ENCODE peak calls at places on chromosomes 5 and 9, in seven cellular contexts. One of them, this sample, is unnamed.

GRCh38 chr9:70352356-70352755 is 62.1 kb downstream of the KLF9 start:
- DNase-seq in GM12878: no peak
- DNase-seq in SK-N-SH: no peak
- DNase-seq in H1: no peak
- DNase-seq in HepG2: no peak
- DNase-seq in HCT116: no peak
- DNase-seq in K562: no peak
- DNase-seq in this sample: no peak

GRCh38 chr9:22452415-22453010 is 5.9 kb downstream of the DMRTA1 start:
- DNase-seq in K562: no peak
- DNase-seq in SK-N-SH: no peak
- DNase-seq in HepG2: peak
- DNase-seq in H1: no peak
- DNase-seq in HCT116: peak
- DNase-seq in GM12878: no peak
- DNase-seq in this sample: no peak

GRCh38 chr9:6552738-6553121 is 92.8 kb downstream of the GLDC start:
- DNase-seq in K562: no peak
- DNase-seq in H1: no peak
- DNase-seq in SK-N-SH: no peak
- DNase-seq in HCT116: no peak
- DNase-seq in GM12878: no peak
- DNase-seq in HepG2: no peak
- DNase-seq in this sample: no peak

GRCh38 chr9:136140966-136141365 is 22.3 kb upstream of the TMEM250 start:
- DNase-seq in GM12878: no peak
- DNase-seq in K562: no peak
- DNase-seq in HepG2: no peak
- DNase-seq in HCT116: no peak
- DNase-seq in SK-N-SH: no peak
- DNase-seq in H1: no peak
- DNase-seq in this sample: no peak

GRCh38 chr5:175697846-175698245 is 40.0 kb downstream of the HRH2 start:
- DNase-seq in HepG2: no peak
- DNase-seq in K562: no peak
- DNase-seq in HCT116: no peak
- DNase-seq in SK-N-SH: no peak
- DNase-seq in H1: no peak
- DNase-seq in GM12878: no peak
- DNase-seq in this sample: no peak

GRCh38 chr5:124748687-124749594 is 2.5 kb upstream of the ZNF608 start:
- DNase-seq in HCT116: peak
- DNase-seq in SK-N-SH: peak
- DNase-seq in H1: no peak
- DNase-seq in HepG2: peak
- DNase-seq in GM12878: peak
- DNase-seq in K562: peak
- DNase-seq in this sample: peak

GRCh38 chr9:112065781-112066606 is 109.1 kb downstream of the SUSD1 start:
- DNase-seq in SK-N-SH: no peak
- DNase-seq in GM12878: no peak
- DNase-seq in HepG2: no peak
- DNase-seq in H1: no peak
- DNase-seq in K562: peak
- DNase-seq in HCT116: peak
- DNase-seq in this sample: peak

GRCh38 chr5:179777909-179778308 is 15.9 kb upstream of the LTC4S start:
- DNase-seq in H1: no peak
- DNase-seq in HCT116: no peak
- DNase-seq in GM12878: no peak
- DNase-seq in HepG2: no peak
- DNase-seq in K562: no peak
- DNase-seq in SK-N-SH: no peak
- DNase-seq in this sample: peak

GRCh38 chr9:130371196-130371966 is 73.4 kb upstream of the ASS1 start:
- DNase-seq in GM12878: no peak
- DNase-seq in HCT116: no peak
- DNase-seq in HepG2: no peak
- DNase-seq in SK-N-SH: no peak
- DNase-seq in K562: no peak
- DNase-seq in H1: no peak
- DNase-seq in this sample: no peak

GRCh38 chr5:61349935-61350334 is 17.9 kb downstream of the ZSWIM6 start:
- DNase-seq in HCT116: no peak
- DNase-seq in H1: no peak
- DNase-seq in HepG2: no peak
- DNase-seq in SK-N-SH: no peak
- DNase-seq in GM12878: no peak
- DNase-seq in K562: no peak
- DNase-seq in this sample: no peak

GRCh38 chr5:80894083-80894482 is 66.1 kb upstream of the RASGRF2 start:
- DNase-seq in GM12878: no peak
- DNase-seq in H1: no peak
- DNase-seq in K562: no peak
- DNase-seq in HCT116: no peak
- DNase-seq in HepG2: no peak
- DNase-seq in SK-N-SH: no peak
- DNase-seq in this sample: no peak

GRCh38 chr5:36521838-36522745 is 84.3 kb upstream of the SLC1A3 start:
- DNase-seq in GM12878: no peak
- DNase-seq in SK-N-SH: no peak
- DNase-seq in HCT116: no peak
- DNase-seq in K562: no peak
- DNase-seq in H1: no peak
- DNase-seq in HepG2: no peak
- DNase-seq in this sample: no peak

GRCh38 chr5:1044117-1044516 is 35.5 kb downstream of the NKD2 start:
- DNase-seq in SK-N-SH: no peak
- DNase-seq in H1: no peak
- DNase-seq in K562: no peak
- DNase-seq in HepG2: no peak
- DNase-seq in GM12878: no peak
- DNase-seq in HCT116: no peak
- DNase-seq in this sample: no peak

GRCh38 chr9:96615421-96615820 is 4.2 kb downstream of the CDC14B start:
- DNase-seq in SK-N-SH: no peak
- DNase-seq in K562: no peak
- DNase-seq in HCT116: no peak
- DNase-seq in HepG2: no peak
- DNase-seq in GM12878: no peak
- DNase-seq in H1: no peak
- DNase-seq in this sample: no peak
- TF ChIP-seq JUND in SK-N-SH: no peak
- TF ChIP-seq JUND in K562: no peak
- TF ChIP-seq JUND in HCT116: no peak
- TF ChIP-seq JUND in HepG2: no peak
- TF ChIP-seq JUND in GM12878: no peak
- TF ChIP-seq JUND in H1: no peak
- TF ChIP-seq JUND in this sample: no peak

GRCh38 chr5:110594866-110595265 is 131.6 kb downstream of the TMEM232 start:
- DNase-seq in SK-N-SH: no peak
- DNase-seq in GM12878: no peak
- DNase-seq in HepG2: no peak
- DNase-seq in H1: no peak
- DNase-seq in HCT116: no peak
- DNase-seq in K562: no peak
- DNase-seq in this sample: no peak

GRCh38 chr5:110588241-110588962 is 138.1 kb downstream of the TMEM232 start:
- DNase-seq in GM12878: no peak
- DNase-seq in K562: no peak
- DNase-seq in HepG2: no peak
- DNase-seq in HCT116: no peak
- DNase-seq in SK-N-SH: no peak
- DNase-seq in H1: no peak
- DNase-seq in this sample: no peak

DNA sequence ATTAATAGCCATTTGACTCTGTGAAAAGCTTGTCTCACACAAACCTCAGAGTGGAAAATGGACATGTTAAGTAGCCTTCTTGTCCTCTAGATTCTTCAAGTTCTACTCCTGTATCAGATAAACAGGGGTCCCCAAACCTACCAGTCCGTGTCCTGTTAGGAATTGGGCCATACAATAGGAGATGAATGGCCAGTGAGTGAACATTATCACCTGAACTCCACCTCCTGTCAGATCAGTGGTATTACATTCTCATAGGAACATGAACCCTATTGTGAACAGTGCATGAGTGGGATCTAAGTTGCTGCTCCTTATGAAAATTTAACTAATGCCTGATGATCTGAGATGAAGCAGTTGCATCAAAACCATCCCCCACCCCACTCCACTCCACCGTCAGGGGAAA is 136.3 kb downstream of the TMEM232 start:
- DNase-seq in SK-N-SH: no peak
- DNase-seq in H1: no peak
- DNase-seq in GM12878: no peak
- DNase-seq in HepG2: peak
- DNase-seq in K562: no peak
- DNase-seq in HCT116: peak
- DNase-seq in this sample: peak
- TF ChIP-seq JUND in SK-N-SH: no peak
- TF ChIP-seq JUND in H1: no peak
- TF ChIP-seq JUND in GM12878: no peak
- TF ChIP-seq JUND in HepG2: no peak
- TF ChIP-seq JUND in K562: no peak
- TF ChIP-seq JUND in HCT116: no peak
- TF ChIP-seq JUND in this sample: no peak

GRCh38 chr9:95373765-95374435 is 56.4 kb upstream of the FANCC start:
- DNase-seq in K562: no peak
- DNase-seq in GM12878: no peak
- DNase-seq in SK-N-SH: no peak
- DNase-seq in HepG2: no peak
- DNase-seq in H1: no peak
- DNase-seq in HCT116: no peak
- DNase-seq in this sample: no peak

GRCh38 chr9:95368377-95369160 is 51.1 kb upstream of the FANCC start:
- DNase-seq in HCT116: no peak
- DNase-seq in SK-N-SH: no peak
- DNase-seq in HepG2: no peak
- DNase-seq in H1: no peak
- DNase-seq in GM12878: no peak
- DNase-seq in K562: no peak
- DNase-seq in this sample: no peak

GRCh38 chr9:95366731-95367325 is 49.3 kb upstream of the FANCC start:
- DNase-seq in H1: no peak
- DNase-seq in HepG2: no peak
- DNase-seq in GM12878: no peak
- DNase-seq in K562: no peak
- DNase-seq in SK-N-SH: no peak
- DNase-seq in HCT116: no peak
- DNase-seq in this sample: no peak

GRCh38 chr9:95373069-95373681 is 55.7 kb upstream of the FANCC start:
- DNase-seq in SK-N-SH: peak
- DNase-seq in HepG2: no peak
- DNase-seq in K562: no peak
- DNase-seq in HCT116: no peak
- DNase-seq in H1: no peak
- DNase-seq in GM12878: no peak
- DNase-seq in this sample: no peak

DNA sequence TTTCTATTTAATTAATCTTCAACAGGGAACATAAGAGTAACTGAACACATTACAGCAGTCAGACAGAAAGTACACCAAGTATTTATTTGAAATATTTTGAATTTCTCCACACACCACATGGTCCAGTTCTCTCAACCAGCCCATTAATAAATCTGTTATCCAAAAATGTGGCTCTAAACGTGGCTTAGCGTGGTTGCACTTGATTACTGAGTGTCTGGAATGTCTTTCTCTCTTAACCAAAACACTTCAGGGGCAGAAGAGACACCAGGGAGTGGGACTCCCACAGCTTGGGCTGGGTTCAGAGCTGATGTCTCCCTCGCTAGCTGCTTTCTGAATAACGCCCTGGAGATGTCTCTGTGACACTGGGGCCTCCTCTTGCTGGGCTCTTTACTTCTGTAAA is 52.6 kb upstream of the FANCC start:
- DNase-seq in HepG2: no peak
- DNase-seq in K562: no peak
- DNase-seq in HCT116: no peak
- DNase-seq in H1: no peak
- DNase-seq in GM12878: no peak
- DNase-seq in SK-N-SH: no peak
- DNase-seq in this sample: no peak
- TF ChIP-seq JUND in HepG2: no peak
- TF ChIP-seq JUND in K562: no peak
- TF ChIP-seq JUND in HCT116: no peak
- TF ChIP-seq JUND in H1: no peak
- TF ChIP-seq JUND in GM12878: no peak
- TF ChIP-seq JUND in SK-N-SH: no peak
- TF ChIP-seq JUND in this sample: no peak

GRCh38 chr5:127517110-127517479 is 345 bp upstream of the PRRC1 start:
- DNase-seq in H1: no peak
- DNase-seq in HCT116: no peak
- DNase-seq in GM12878: peak
- DNase-seq in SK-N-SH: no peak
- DNase-seq in HepG2: peak
- DNase-seq in K562: peak
- DNase-seq in this sample: no peak
- TF ChIP-seq JUND in H1: no peak
- TF ChIP-seq JUND in HCT116: no peak
- TF ChIP-seq JUND in GM12878: no peak
- TF ChIP-seq JUND in SK-N-SH: no peak
- TF ChIP-seq JUND in HepG2: no peak
- TF ChIP-seq JUND in K562: peak
- TF ChIP-seq JUND in this sample: no peak

GRCh38 chr5:138180183-138180782 is 1.4 kb downstream of the KIF20A start:
- DNase-seq in SK-N-SH: peak
- DNase-seq in GM12878: peak
- DNase-seq in H1: no peak
- DNase-seq in HCT116: peak
- DNase-seq in HepG2: peak
- DNase-seq in K562: peak
- DNase-seq in this sample: peak
- TF ChIP-seq JUND in SK-N-SH: no peak
- TF ChIP-seq JUND in GM12878: no peak
- TF ChIP-seq JUND in H1: no peak
- TF ChIP-seq JUND in HCT116: no peak
- TF ChIP-seq JUND in HepG2: no peak
- TF ChIP-seq JUND in K562: no peak
- TF ChIP-seq JUND in this sample: no peak

GRCh38 chr5:127186657-127187056 is 103.9 kb upstream of the MEGF10 start:
- DNase-seq in K562: no peak
- DNase-seq in GM12878: no peak
- DNase-seq in HepG2: no peak
- DNase-seq in H1: no peak
- DNase-seq in HCT116: no peak
- DNase-seq in SK-N-SH: no peak
- DNase-seq in this sample: no peak
- TF ChIP-seq JUND in K562: no peak
- TF ChIP-seq JUND in GM12878: no peak
- TF ChIP-seq JUND in HepG2: no peak
- TF ChIP-seq JUND in H1: no peak
- TF ChIP-seq JUND in HCT116: no peak
- TF ChIP-seq JUND in SK-N-SH: no peak
- TF ChIP-seq JUND in this sample: no peak

This sample was measured in T47D.